ENCODE peak calls at places on chromosomes 1 and 21, in four cellular contexts. One of them, this sample, is unnamed.

GRCh38 chr1:156807627-156808026 is 9.0 kb downstream of the SH2D2A start:
- DNase-seq in A549: no peak
- DNase-seq in K562: no peak
- DNase-seq in H1: no peak
- DNase-seq in this sample: no peak

GRCh38 chr1:4690951-4691675 is 36.7 kb downstream of the AJAP1 start:
- DNase-seq in A549: peak
- DNase-seq in K562: no peak
- DNase-seq in H1: no peak
- DNase-seq in this sample: no peak

GRCh38 chr1:231828182-231828920 is 201.8 kb downstream of the DISC1 start:
- DNase-seq in A549: peak
- DNase-seq in K562: no peak
- DNase-seq in H1: no peak
- DNase-seq in this sample: peak

GRCh38 chr1:61316493-61316892 is 234.1 kb downstream of the NFIA start:
- DNase-seq in A549: no peak
- DNase-seq in K562: no peak
- DNase-seq in H1: no peak
- DNase-seq in this sample: no peak

GRCh38 chr1:161359316-161359715 is 8.4 kb downstream of the CFAP126 start:
- DNase-seq in A549: no peak
- DNase-seq in K562: no peak
- DNase-seq in H1: no peak
- DNase-seq in this sample: no peak

GRCh38 chr1:176789571-176790090 is 326.7 kb downstream of the PAPPA2 start:
- DNase-seq in A549: no peak
- DNase-seq in K562: no peak
- DNase-seq in H1: no peak
- DNase-seq in this sample: no peak

GRCh38 chr1:179425186-179425585 is 59.4 kb downstream of the AXDND1 start:
- DNase-seq in A549: no peak
- DNase-seq in K562: no peak
- DNase-seq in H1: no peak
- DNase-seq in this sample: no peak

GRCh38 chr1:226827458-226827857 is 43.0 kb upstream of the PSEN2 start:
- DNase-seq in A549: no peak
- DNase-seq in K562: peak
- DNase-seq in H1: peak
- DNase-seq in this sample: no peak

GRCh38 chr1:21508580-21509350 is 458 bp upstream of the ALPL start:
- DNase-seq in A549: peak
- DNase-seq in K562: peak
- DNase-seq in H1: peak
- DNase-seq in this sample: no peak

GRCh38 chr1:55816456-55816794 is 601.3 kb upstream of the USP24 start:
- DNase-seq in A549: no peak
- DNase-seq in K562: no peak
- DNase-seq in H1: no peak
- DNase-seq in this sample: no peak

GRCh38 chr1:38486115-38486514 is 373.5 kb downstream of the RRAGC start:
- DNase-seq in A549: no peak
- DNase-seq in K562: no peak
- DNase-seq in H1: no peak
- DNase-seq in this sample: no peak

GRCh38 chr1:191343816-191344215 is 814.4 kb upstream of the RGS18 start:
- DNase-seq in A549: no peak
- DNase-seq in K562: no peak
- DNase-seq in H1: no peak
- DNase-seq in this sample: no peak

GRCh38 chr1:60874703-60875102 is 207.7 kb upstream of the NFIA start:
- DNase-seq in A549: no peak
- DNase-seq in K562: no peak
- DNase-seq in H1: no peak
- DNase-seq in this sample: no peak

GRCh38 chr1:223161321-223161720 is 18.3 kb upstream of the TLR5 start:
- DNase-seq in A549: peak
- DNase-seq in K562: no peak
- DNase-seq in H1: no peak
- DNase-seq in this sample: no peak

GRCh38 chr1:24925082-24925779 is 4.8 kb downstream of the RUNX3 start:
- DNase-seq in A549: no peak
- DNase-seq in K562: no peak
- DNase-seq in H1: no peak
- DNase-seq in this sample: no peak

GRCh38 chr1:175506081-175506480 is 237.3 kb downstream of the TNR start:
- DNase-seq in A549: no peak
- DNase-seq in K562: no peak
- DNase-seq in H1: no peak
- DNase-seq in this sample: no peak

GRCh38 chr1:209335090-209335692 is 248.3 kb upstream of the CAMK1G start:
- DNase-seq in A549: peak
- DNase-seq in K562: peak
- DNase-seq in H1: no peak
- DNase-seq in this sample: peak

GRCh38 chr1:97137862-97138514 is 416.4 kb downstream of the PTBP2 start:
- DNase-seq in A549: peak
- DNase-seq in K562: no peak
- DNase-seq in H1: no peak
- DNase-seq in this sample: peak

GRCh38 chr21:36211660-36212512 is 55.3 kb downstream of the DOP1B start:
- DNase-seq in A549: no peak
- DNase-seq in K562: no peak
- DNase-seq in H1: no peak
- DNase-seq in this sample: no peak

GRCh38 chr1:109327285-109327684 is 20.5 kb upstream of the MYBPHL start:
- DNase-seq in A549: no peak
- DNase-seq in K562: no peak
- DNase-seq in H1: no peak
- DNase-seq in this sample: no peak

GRCh38 chr1:16162163-16162822 is 6.4 kb upstream of the EPHA2 start:
- DNase-seq in A549: no peak
- DNase-seq in K562: peak
- DNase-seq in H1: peak
- DNase-seq in this sample: no peak

GRCh38 chr1:234368320-234369032 is 4.8 kb upstream of the COA6 start:
- DNase-seq in A549: no peak
- DNase-seq in K562: no peak
- DNase-seq in H1: no peak
- DNase-seq in this sample: no peak

GRCh38 chr1:87325982-87326738 is 2.5 kb upstream of the LMO4 start:
- DNase-seq in A549: peak
- DNase-seq in K562: peak
- DNase-seq in H1: peak
- DNase-seq in this sample: peak

GRCh38 chr1:78157162-78157561 is 111.4 kb downstream of the GIPC2 start:
- DNase-seq in A549: no peak
- DNase-seq in K562: no peak
- DNase-seq in H1: no peak
- DNase-seq in this sample: no peak

GRCh38 chr1:227729144-227729880 is 5.8 kb downstream of the JMJD4 start:
- DNase-seq in A549: no peak
- DNase-seq in K562: peak
- DNase-seq in H1: peak
- DNase-seq in this sample: no peak

GRCh38 chr21:39660596-39660995 is 47.9 kb downstream of the B3GALT5 start:
- DNase-seq in A549: peak
- DNase-seq in K562: no peak
- DNase-seq in H1: no peak
- DNase-seq in this sample: no peak

GRCh38 chr1:71228236-71228635 is 147.4 kb upstream of the ZRANB2 start:
- DNase-seq in A549: no peak
- DNase-seq in K562: no peak
- DNase-seq in H1: no peak
- DNase-seq in this sample: no peak

GRCh38 chr1:211323156-211324063 is 3.2 kb upstream of the TRAF5 start:
- DNase-seq in A549: peak
- DNase-seq in K562: peak
- DNase-seq in H1: peak
- DNase-seq in this sample: peak

GRCh38 chr1:225603538-225604354 is 49.2 kb downstream of the ENAH start:
- DNase-seq in A549: peak
- DNase-seq in K562: no peak
- DNase-seq in H1: no peak
- DNase-seq in this sample: peak

GRCh38 chr1:50973255-50973654 is 3.2 kb downstream of the CDKN2C start:
- DNase-seq in A549: no peak
- DNase-seq in K562: no peak
- DNase-seq in H1: no peak
- DNase-seq in this sample: no peak

GRCh38 chr1:53111073-53111556 is 31.3 kb downstream of the SLC1A7 start:
- DNase-seq in A549: no peak
- DNase-seq in K562: no peak
- DNase-seq in H1: no peak
- DNase-seq in this sample: peak

GRCh38 chr1:205456383-205456867 is 580 bp upstream of the BLACAT1 start:
- DNase-seq in A549: no peak
- DNase-seq in K562: no peak
- DNase-seq in H1: peak
- DNase-seq in this sample: no peak

GRCh38 chr21:19864456-19864855 is 1133.8 kb upstream of the NCAM2 start:
- DNase-seq in A549: no peak
- DNase-seq in K562: no peak
- DNase-seq in H1: no peak
- DNase-seq in this sample: no peak

GRCh38 chr1:47424336-47424982 is 8.4 kb downstream of the FOXE3 start:
- DNase-seq in A549: peak
- DNase-seq in K562: peak
- DNase-seq in H1: peak
- DNase-seq in this sample: peak

DNA sequence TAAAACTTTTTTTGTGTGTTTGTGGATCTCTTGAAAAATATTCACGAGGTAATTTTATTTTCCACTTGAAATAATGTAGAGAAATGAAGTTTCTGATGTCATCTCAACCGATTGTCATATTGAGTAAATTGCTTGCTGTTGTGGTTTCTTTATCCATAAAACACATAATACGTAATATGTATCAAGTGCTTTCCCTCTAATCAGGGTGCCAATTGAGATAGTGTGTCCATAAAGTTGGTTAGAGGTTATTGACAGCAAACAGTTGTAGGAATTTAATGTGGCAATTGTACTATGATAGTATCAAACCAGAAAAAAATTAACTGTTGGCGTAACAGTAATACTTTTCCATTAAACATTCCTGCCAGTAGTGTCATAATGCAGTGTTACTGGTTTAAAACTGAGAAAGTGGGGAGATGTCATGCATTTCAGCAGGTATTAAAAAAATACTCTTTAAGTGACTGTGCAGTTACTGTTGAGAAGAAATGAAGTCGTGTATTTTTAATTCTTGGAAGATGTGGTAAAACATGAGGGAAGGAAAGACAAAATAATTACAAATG is 38.3 kb downstream of the USP25 start:
- DNase-seq in A549: no peak
- DNase-seq in K562: no peak
- DNase-seq in H1: no peak
- DNase-seq in this sample: no peak
- TF ChIP-seq RNF2 in A549: no peak
- TF ChIP-seq RNF2 in K562: no peak
- TF ChIP-seq RNF2 in H1: no peak
- TF ChIP-seq RNF2 in this sample: no peak

GRCh38 chr21:45889961-45890360 is 91.6 kb upstream of the COL6A1 start:
- DNase-seq in A549: no peak
- DNase-seq in K562: no peak
- DNase-seq in H1: no peak
- DNase-seq in this sample: no peak

GRCh38 chr21:45894107-45894810 is 87.3 kb upstream of the COL6A1 start:
- DNase-seq in A549: no peak
- DNase-seq in K562: no peak
- DNase-seq in H1: no peak
- DNase-seq in this sample: no peak

GRCh38 chr21:45891388-45892155 is 90.0 kb upstream of the COL6A1 start:
- DNase-seq in A549: no peak
- DNase-seq in K562: no peak
- DNase-seq in H1: no peak
- DNase-seq in this sample: no peak

GRCh38 chr21:45893166-45894106 is 88.1 kb upstream of the COL6A1 start:
- DNase-seq in A549: no peak
- DNase-seq in K562: no peak
- DNase-seq in H1: no peak
- DNase-seq in this sample: no peak

DNA sequence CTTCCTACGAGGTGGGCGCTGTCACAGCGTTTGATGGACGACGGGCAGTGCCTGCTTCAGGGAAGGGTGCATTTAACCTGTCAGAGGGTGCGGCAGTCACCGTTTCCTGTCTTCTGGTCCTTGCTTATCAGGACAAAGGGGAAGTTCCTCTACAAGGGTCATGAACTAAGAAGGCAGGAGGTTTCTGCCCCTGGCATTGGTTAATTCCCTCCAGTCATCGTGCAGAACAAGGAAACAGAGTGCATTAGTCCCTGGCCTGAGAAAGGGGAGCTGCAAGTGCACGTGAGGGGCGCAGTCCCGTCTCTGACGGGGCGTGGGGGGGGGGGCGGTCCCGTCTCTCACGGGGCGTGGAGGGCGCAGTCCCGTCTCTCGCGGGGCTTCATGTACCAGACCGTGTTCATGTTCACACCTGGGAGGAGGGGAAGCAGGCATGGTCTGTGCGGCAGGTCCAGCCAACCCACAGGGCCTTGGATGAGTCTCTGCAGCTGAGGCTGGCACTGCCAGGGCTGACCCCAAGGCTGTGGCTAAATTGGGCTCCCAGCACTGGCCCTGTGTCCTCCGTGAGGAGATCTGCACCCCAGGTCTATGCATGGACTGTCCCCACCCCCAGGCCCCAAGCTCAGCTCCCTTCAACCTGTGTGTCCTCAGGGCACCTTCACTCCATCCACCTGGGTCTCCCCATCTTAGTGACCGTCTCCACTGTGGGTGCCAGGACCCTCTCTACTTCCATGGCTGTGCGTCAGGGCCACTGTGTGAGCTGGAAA is 89.2 kb upstream of the COL6A1 start:
- DNase-seq in A549: no peak
- DNase-seq in K562: no peak
- DNase-seq in H1: no peak
- DNase-seq in this sample: no peak
- TF ChIP-seq RNF2 in A549: no peak
- TF ChIP-seq RNF2 in K562: no peak
- TF ChIP-seq RNF2 in H1: no peak
- TF ChIP-seq RNF2 in this sample: no peak

GRCh38 chr1:37325509-37326437 is 148.6 kb upstream of the ZC3H12A start:
- DNase-seq in A549: no peak
- DNase-seq in K562: no peak
- DNase-seq in H1: no peak
- DNase-seq in this sample: no peak
- TF ChIP-seq RNF2 in A549: no peak
- TF ChIP-seq RNF2 in K562: no peak
- TF ChIP-seq RNF2 in H1: no peak
- TF ChIP-seq RNF2 in this sample: no peak

DNA sequence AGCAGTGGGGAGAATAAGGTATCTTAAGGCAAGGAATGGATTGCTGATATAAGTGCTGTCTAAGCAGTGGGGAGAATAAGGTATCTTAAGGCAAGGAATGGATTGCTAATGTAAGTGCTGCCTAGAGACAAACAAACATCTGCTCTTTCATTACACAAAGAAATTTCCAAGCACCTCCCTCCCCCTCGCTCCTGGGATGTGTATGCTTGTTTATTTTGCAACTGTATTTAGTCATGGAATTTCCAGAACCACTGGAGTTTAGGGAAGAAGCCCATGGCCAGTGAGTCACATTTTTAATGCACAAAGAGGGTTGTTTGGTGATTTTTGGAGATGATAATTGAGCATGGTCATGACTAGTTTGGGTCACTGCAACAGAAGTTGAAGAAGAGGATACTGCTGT is 21.5 kb downstream of the PDPN start:
- DNase-seq in A549: no peak
- DNase-seq in K562: no peak
- DNase-seq in H1: no peak
- DNase-seq in this sample: no peak
- TF ChIP-seq RNF2 in A549: no peak
- TF ChIP-seq RNF2 in K562: no peak
- TF ChIP-seq RNF2 in H1: no peak
- TF ChIP-seq RNF2 in this sample: no peak